ENCODE peak calls at places on chromosomes 4 and X, in nine cellular contexts. V is ACHN; N is activated naive CD4-positive, alpha-beta T cell; O is GM04504; D is EL; Y is Calu3; A is SHP77; X is activated T-cell treated with anti-CD3 and anti-CD28 coated beads, Interleukin-2, amount 50 U/mL, for 72 hours; H is upper lobe of left lung. M is an unnamed sample.

GRCh38 chr4:144906181-144906895 is 191.7 kb downstream of the ANAPC10 start:
- DNase-seq in D (peak; percentile 13), N (no peak), V (no peak), Y (no peak), A (no peak), X (no peak), H (no peak), O (no peak), M (no peak)

GRCh38 chr4:105474110-105474518 is 252 bp upstream of the PPA2 start:
- DNase-seq in N (no peak), D (no peak), O (no peak), Y (peak; percentile 89), X (no peak), H (peak; percentile 97), V (peak; percentile 86), A (no peak), M (no peak)

GRCh38 chr4:3402409-3403103 is 39.2 kb upstream of the HGFAC start:
- DNase-seq in Y (no peak), A (no peak), O (peak; percentile 66), N (no peak), X (no peak), D (peak; percentile 90), V (no peak), H (peak; percentile 30), M (no peak)

GRCh38 chr4:80989921-80990544 is 40.5 kb upstream of the BMP3 start:
- DNase-seq in Y (peak; percentile 44), X (peak; percentile 10), D (peak; percentile 46), A (peak; percentile 41), H (no peak), V (peak; percentile 64), O (peak; percentile 35), N (no peak), M (peak; percentile 40)

GRCh38 chr4:57080781-57081650 is 29.2 kb downstream of the IGFBP7 start:
- DNase-seq in O (peak; percentile 85), X (no peak), A (no peak), N (no peak), V (peak; percentile 81), D (peak; percentile 97), Y (peak; percentile 26), H (no peak), M (peak; percentile 70)

GRCh38 chr4:99324361-99324760 is 3.2 kb upstream of the ADH1B start:
- DNase-seq in V (no peak), D (no peak), Y (no peak), A (no peak), X (no peak), O (no peak), N (no peak), H (no peak), M (no peak)

GRCh38 chrX:73668779-73669178 is 105.8 kb downstream of the CHIC1 start:
- DNase-seq in X (no peak), H (no peak), N (no peak), A (no peak), Y (no peak), V (no peak), D (no peak), O (no peak), M (no peak)

GRCh38 chr4:163540977-163541376 is 46.5 kb downstream of the TMA16 start:
- DNase-seq in X (no peak), H (no peak), V (peak; percentile 17), D (peak; percentile 90), Y (no peak), N (no peak), A (no peak), O (peak; percentile 36), M (no peak)

GRCh38 chr4:86043755-86044592 is 315.9 kb downstream of the MAPK10 start:
- DNase-seq in A (peak; percentile 70), V (peak; percentile 57), X (peak; percentile 12), Y (peak; percentile 48), O (no peak), D (peak; percentile 63), H (no peak), N (no peak), M (peak; percentile 32)

GRCh38 chrX:48989483-48989882 is 12.6 kb downstream of the GRIPAP1 start:
- DNase-seq in V (no peak), H (no peak), D (no peak), O (no peak), N (no peak), Y (no peak), A (no peak), X (no peak), M (no peak)

GRCh38 chrX:120207009-120207610 is 43.5 kb upstream of the ZBTB33 start:
- DNase-seq in V (no peak), O (no peak), H (no peak), N (no peak), Y (no peak), D (no peak), A (no peak), X (no peak), M (no peak)

GRCh38 chr4:158314756-158315487 is 104.6 kb downstream of the TMEM144 start:
- DNase-seq in H (no peak), N (no peak), X (no peak), A (no peak), D (peak; percentile 92), Y (no peak), O (peak; percentile 87), V (peak; percentile 16), M (no peak)

GRCh38 chr4:119050501-119051090 is 85.0 kb upstream of the MYOZ2 start:
- DNase-seq in N (no peak), O (no peak), X (no peak), D (no peak), A (no peak), V (no peak), H (no peak), Y (no peak), M (no peak)

GRCh38 chr4:7591409-7592063 is 156.8 kb upstream of the PSAPL1 start:
- DNase-seq in Y (no peak), H (no peak), V (no peak), A (no peak), D (no peak), X (no peak), O (no peak), N (no peak), M (no peak)

GRCh38 chr4:89166971-89167475 is 55.7 kb downstream of the TIGD2 start:
- DNase-seq in O (no peak), H (no peak), N (no peak), D (no peak), X (no peak), Y (no peak), A (no peak), V (no peak), M (no peak)

GRCh38 chr4:157978680-157979361 is 194.0 kb downstream of the GASK1B start:
- DNase-seq in X (peak; percentile 19), A (peak; percentile 43), N (no peak), O (peak; percentile 27), H (peak; percentile 56), D (peak; percentile 65), Y (peak; percentile 29), V (peak; percentile 70), M (peak; percentile 68)

GRCh38 chr4:88211473-88212252 is 53.2 kb upstream of the ABCG2 start:
- DNase-seq in D (peak; percentile 60), N (peak; percentile 5), A (peak; percentile 17), Y (peak; percentile 47), V (peak; percentile 59), O (peak; percentile 31), X (peak; percentile 62), H (no peak), M (peak; percentile 52)

GRCh38 chr4:32560306-32560705 is 1840.1 kb downstream of the PCDH7 start:
- DNase-seq in Y (no peak), V (peak; percentile 8), O (peak; percentile 10), X (no peak), D (no peak), A (no peak), H (no peak), N (no peak), M (no peak)

GRCh38 chr4:89625599-89626293 is 211.2 kb downstream of the SNCA start:
- DNase-seq in N (no peak), X (no peak), D (no peak), H (no peak), Y (no peak), O (no peak), V (no peak), A (no peak), M (no peak)

GRCh38 chr4:137960371-137961050 is 281.6 kb downstream of the SLC7A11 start:
- DNase-seq in A (no peak), V (no peak), O (peak; percentile 75), X (no peak), H (no peak), D (peak; percentile 65), N (no peak), Y (no peak), M (no peak)

GRCh38 chr4:76526585-76526990 is 91.6 kb downstream of the SHROOM3 start:
- DNase-seq in N (no peak), Y (peak; percentile 44), D (no peak), V (no peak), O (no peak), X (no peak), A (peak; percentile 84), H (no peak), M (peak; percentile 68)

GRCh38 chr4:139144161-139144859 is 32.7 kb downstream of the ELF2 start:
- DNase-seq in O (no peak), D (peak; percentile 71), A (no peak), H (no peak), Y (peak; percentile 13), N (no peak), X (no peak), V (no peak), M (no peak)

M was measured in HepG2.